ENCODE peak calls at places on chromosomes 16 and 17, in four cellular contexts. One of them, this sample, is unnamed.

GRCh38 chr17:39753514-39754160 is 15.9 kb downstream of the GRB7 start:
- DNase-seq in astrocyte of the spinal cord: no peak
- DNase-seq in GM12878: no peak
- DNase-seq in neural progenitor cell: peak
- DNase-seq in this sample: no peak

GRCh38 chr16:88678224-88678979 is 7.9 kb downstream of the SNAI3 start:
- DNase-seq in GM12878: no peak
- DNase-seq in astrocyte of the spinal cord: no peak
- DNase-seq in neural progenitor cell: no peak
- DNase-seq in this sample: no peak

GRCh38 chr16:11604783-11605563 is 18.3 kb upstream of the LITAF start:
- DNase-seq in GM12878: no peak
- DNase-seq in neural progenitor cell: no peak
- DNase-seq in astrocyte of the spinal cord: no peak
- DNase-seq in this sample: no peak

GRCh38 chr16:81313731-81314602 is 795 bp upstream of the GAN start:
- DNase-seq in GM12878: no peak
- DNase-seq in astrocyte of the spinal cord: no peak
- DNase-seq in neural progenitor cell: peak
- DNase-seq in this sample: no peak

GRCh38 chr16:67013823-67014640 is 14.9 kb upstream of the CBFB start:
- DNase-seq in neural progenitor cell: peak
- DNase-seq in GM12878: no peak
- DNase-seq in astrocyte of the spinal cord: peak
- DNase-seq in this sample: no peak

GRCh38 chr17:41937970-41938851 is 7.8 kb downstream of the ODAD4 start:
- DNase-seq in astrocyte of the spinal cord: no peak
- DNase-seq in GM12878: no peak
- DNase-seq in neural progenitor cell: no peak
- DNase-seq in this sample: no peak

GRCh38 chr17:2631211-2631610 is 37.8 kb downstream of the PAFAH1B1 start:
- DNase-seq in GM12878: no peak
- DNase-seq in neural progenitor cell: peak
- DNase-seq in astrocyte of the spinal cord: no peak
- DNase-seq in this sample: no peak

GRCh38 chr16:1559446-1559975 is 26.0 kb downstream of the TMEM204 start:
- DNase-seq in astrocyte of the spinal cord: no peak
- DNase-seq in GM12878: no peak
- DNase-seq in neural progenitor cell: no peak
- DNase-seq in this sample: no peak

DNA sequence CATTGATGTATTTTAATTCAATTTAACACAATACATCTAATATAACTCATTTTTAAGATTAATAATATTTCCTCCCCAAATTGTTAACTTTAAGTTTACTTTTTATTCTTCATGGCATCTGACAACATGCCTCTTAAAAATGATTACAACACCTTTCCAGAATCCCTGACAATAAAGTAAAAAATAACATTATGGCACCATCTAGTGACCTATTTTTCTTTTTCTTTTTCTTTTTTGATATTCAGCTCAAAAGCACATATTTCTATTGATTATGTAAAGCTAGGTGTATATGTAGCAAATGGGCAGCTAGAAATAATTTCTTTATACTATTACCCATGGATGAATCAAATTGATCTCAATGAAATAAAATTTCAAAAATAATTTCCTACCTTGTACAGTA is 834.3 kb upstream of the CDH8 start:
- DNase-seq in GM12878: no peak
- DNase-seq in astrocyte of the spinal cord: no peak
- DNase-seq in neural progenitor cell: no peak
- DNase-seq in this sample: no peak
- TF ChIP-seq CTCF in GM12878: no peak
- TF ChIP-seq CTCF in astrocyte of the spinal cord: no peak
- TF ChIP-seq CTCF in neural progenitor cell: peak
- TF ChIP-seq CTCF in this sample: no peak

DNA sequence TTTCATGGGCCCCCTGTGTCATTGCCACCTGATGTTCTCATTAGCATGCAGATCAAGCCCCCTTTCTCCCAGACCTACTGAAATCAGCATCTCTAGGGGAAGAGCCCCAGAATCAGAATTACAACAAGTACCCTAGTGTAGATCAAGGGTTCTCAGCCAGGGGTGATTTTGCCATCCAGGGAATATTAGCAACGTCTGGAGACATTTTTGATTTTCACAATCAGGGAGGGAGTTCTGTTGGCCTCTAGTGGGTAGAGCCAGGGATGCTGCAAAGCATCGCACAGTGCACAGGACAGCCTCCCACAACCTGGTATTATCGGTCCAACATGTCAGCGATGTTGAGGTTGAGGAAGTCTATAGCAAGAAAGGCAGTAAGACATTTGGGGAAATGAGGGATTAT is 7.3 kb downstream of the AMZ2 start:
- DNase-seq in GM12878: no peak
- DNase-seq in neural progenitor cell: no peak
- DNase-seq in astrocyte of the spinal cord: no peak
- DNase-seq in this sample: no peak
- H3K4me3 ChIP-seq in GM12878: no peak
- H3K4me3 ChIP-seq in neural progenitor cell: no peak
- H3K4me3 ChIP-seq in astrocyte of the spinal cord: no peak
- H3K4me3 ChIP-seq in this sample: no peak

GRCh38 chr17:63497708-63498483 is 21.0 kb downstream of the ACE start:
- DNase-seq in neural progenitor cell: peak
- DNase-seq in astrocyte of the spinal cord: no peak
- DNase-seq in GM12878: no peak
- DNase-seq in this sample: no peak
- TF ChIP-seq CTCF in neural progenitor cell: peak
- TF ChIP-seq CTCF in astrocyte of the spinal cord: no peak
- TF ChIP-seq CTCF in GM12878: no peak
- TF ChIP-seq CTCF in this sample: peak

DNA sequence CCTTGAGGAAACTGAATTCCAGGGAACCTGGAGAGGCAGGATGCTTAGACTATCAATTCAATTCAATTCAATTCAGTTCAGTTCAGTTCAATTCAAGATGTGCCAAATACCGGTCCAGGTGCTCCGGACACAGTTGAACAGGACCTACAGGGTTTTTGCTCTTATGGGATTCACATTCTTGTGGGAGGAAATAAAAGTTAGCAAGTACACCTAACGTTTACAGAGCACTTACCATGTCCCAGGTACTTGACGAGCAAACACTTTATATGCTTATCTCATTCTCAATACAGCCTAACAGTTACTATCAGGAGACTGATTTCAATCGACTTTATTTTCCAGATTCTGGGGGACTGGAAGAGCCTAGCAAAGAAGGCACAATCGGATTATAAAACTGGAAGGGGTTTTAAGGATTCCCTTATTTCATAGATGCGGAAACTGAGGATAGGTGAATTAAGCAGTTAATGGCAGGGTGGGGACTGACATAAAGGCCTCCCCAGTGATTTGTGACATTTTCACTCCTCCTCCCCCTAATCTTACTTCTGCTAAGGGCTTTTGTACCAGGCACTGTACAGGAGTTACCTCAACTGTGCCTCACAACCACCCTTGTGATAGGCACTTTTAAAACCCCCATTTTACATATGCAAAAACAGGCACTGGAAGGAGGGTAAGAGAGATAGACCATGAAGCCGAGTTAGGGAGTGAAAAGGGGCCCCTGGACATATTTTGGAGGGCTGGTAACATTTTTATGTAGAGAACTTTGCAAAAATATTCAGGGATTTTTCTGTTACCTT is 666 bp upstream of the GDE1 start:
- DNase-seq in neural progenitor cell: no peak
- DNase-seq in astrocyte of the spinal cord: no peak
- DNase-seq in GM12878: no peak
- DNase-seq in this sample: no peak
- H3K4me3 ChIP-seq in neural progenitor cell: peak
- H3K4me3 ChIP-seq in astrocyte of the spinal cord: no peak
- H3K4me3 ChIP-seq in GM12878: peak
- H3K4me3 ChIP-seq in this sample: peak

GRCh38 chr16:84117482-84117843 is 721 bp upstream of the MBTPS1 start:
- DNase-seq in GM12878: no peak
- DNase-seq in neural progenitor cell: peak
- DNase-seq in astrocyte of the spinal cord: peak
- DNase-seq in this sample: no peak

GRCh38 chr16:84116720-84117481 is at the start of gene MBTPS1:
- DNase-seq in astrocyte of the spinal cord: peak
- DNase-seq in neural progenitor cell: peak
- DNase-seq in GM12878: peak
- DNase-seq in this sample: peak

GRCh38 chr16:84119368-84119767 is 2.6 kb upstream of the MBTPS1 start:
- DNase-seq in GM12878: no peak
- DNase-seq in astrocyte of the spinal cord: no peak
- DNase-seq in neural progenitor cell: no peak
- DNase-seq in this sample: no peak

GRCh38 chr16:84120023-84120422 is 3.3 kb upstream of the MBTPS1 start:
- DNase-seq in astrocyte of the spinal cord: no peak
- DNase-seq in neural progenitor cell: no peak
- DNase-seq in GM12878: no peak
- DNase-seq in this sample: no peak

GRCh38 chr16:84115919-84116719 is 623 bp downstream of the MBTPS1 start:
- DNase-seq in neural progenitor cell: no peak
- DNase-seq in astrocyte of the spinal cord: peak
- DNase-seq in GM12878: no peak
- DNase-seq in this sample: no peak
- TF ChIP-seq CTCF in neural progenitor cell: peak
- TF ChIP-seq CTCF in astrocyte of the spinal cord: no peak
- TF ChIP-seq CTCF in GM12878: peak
- TF ChIP-seq CTCF in this sample: peak

GRCh38 chr17:411416-412120 is 59.0 kb upstream of the RPH3AL start:
- DNase-seq in astrocyte of the spinal cord: no peak
- DNase-seq in neural progenitor cell: no peak
- DNase-seq in GM12878: no peak
- DNase-seq in this sample: no peak

GRCh38 chr17:409848-410673 is 57.5 kb upstream of the RPH3AL start:
- DNase-seq in GM12878: peak
- DNase-seq in neural progenitor cell: peak
- DNase-seq in astrocyte of the spinal cord: peak
- DNase-seq in this sample: peak

GRCh38 chr17:410674-411401 is 58.2 kb upstream of the RPH3AL start:
- DNase-seq in astrocyte of the spinal cord: peak
- DNase-seq in GM12878: no peak
- DNase-seq in neural progenitor cell: peak
- DNase-seq in this sample: no peak

GRCh38 chr17:412211-413015 is 59.8 kb upstream of the RPH3AL start:
- DNase-seq in astrocyte of the spinal cord: peak
- DNase-seq in neural progenitor cell: peak
- DNase-seq in GM12878: no peak
- DNase-seq in this sample: no peak

GRCh38 chr17:409308-409847 is 56.8 kb upstream of the RPH3AL start:
- DNase-seq in neural progenitor cell: no peak
- DNase-seq in GM12878: no peak
- DNase-seq in astrocyte of the spinal cord: no peak
- DNase-seq in this sample: no peak
- H3K4me3 ChIP-seq in neural progenitor cell: peak
- H3K4me3 ChIP-seq in GM12878: peak
- H3K4me3 ChIP-seq in astrocyte of the spinal cord: peak
- H3K4me3 ChIP-seq in this sample: peak

DNA sequence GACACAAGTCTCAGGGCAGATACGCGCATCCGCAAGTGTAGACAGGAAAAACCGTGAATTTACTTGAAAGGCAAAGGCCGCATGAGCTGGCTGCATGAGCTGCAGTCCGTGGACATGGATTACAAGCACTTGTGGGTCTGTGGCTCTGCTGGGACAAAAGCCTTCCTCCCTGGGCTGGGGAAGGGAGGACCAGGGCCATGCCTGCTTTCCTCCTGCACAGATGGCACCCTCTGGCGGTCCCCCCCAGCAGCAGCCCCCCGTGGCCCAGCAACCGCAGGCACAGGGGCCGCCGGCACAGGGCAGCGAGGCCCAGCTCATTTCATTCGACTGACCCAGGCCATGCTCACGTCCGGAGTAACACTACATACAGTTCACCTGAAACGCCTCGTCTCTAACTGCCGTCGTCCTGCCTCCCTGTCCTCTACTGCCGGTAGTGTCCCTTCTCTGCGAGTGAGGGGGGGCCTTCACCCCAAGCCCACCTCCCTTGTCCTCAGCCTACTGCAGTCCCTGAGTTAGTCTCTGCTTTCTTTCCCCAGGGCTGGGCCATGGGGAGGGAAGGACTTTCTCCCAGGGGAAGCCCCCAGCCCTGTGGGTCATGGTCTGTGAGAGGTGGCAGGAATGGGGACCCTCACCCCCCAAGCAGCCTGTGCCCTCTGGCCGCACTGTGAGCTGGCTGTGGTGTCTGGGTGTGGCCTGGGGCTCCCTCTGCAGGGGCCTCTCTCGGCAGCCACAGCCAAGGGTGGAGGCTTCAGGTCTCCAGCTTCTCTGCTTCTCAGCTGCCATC is 1.7 kb upstream of the MRPL12 start:
- DNase-seq in neural progenitor cell: no peak
- DNase-seq in astrocyte of the spinal cord: no peak
- DNase-seq in GM12878: no peak
- DNase-seq in this sample: no peak
- TF ChIP-seq CTCF in neural progenitor cell: no peak
- TF ChIP-seq CTCF in astrocyte of the spinal cord: no peak
- TF ChIP-seq CTCF in GM12878: peak
- TF ChIP-seq CTCF in this sample: no peak

GRCh38 chr17:18362509-18363020 is 785 bp downstream of the SHMT1 start:
- DNase-seq in neural progenitor cell: peak
- DNase-seq in astrocyte of the spinal cord: peak
- DNase-seq in GM12878: no peak
- DNase-seq in this sample: no peak

GRCh38 chr17:18360518-18360917 is 2.8 kb downstream of the SHMT1 start:
- DNase-seq in astrocyte of the spinal cord: no peak
- DNase-seq in GM12878: no peak
- DNase-seq in neural progenitor cell: no peak
- DNase-seq in this sample: no peak

GRCh38 chr17:18361837-18362380 is 1.4 kb downstream of the SHMT1 start:
- DNase-seq in GM12878: no peak
- DNase-seq in neural progenitor cell: no peak
- DNase-seq in astrocyte of the spinal cord: no peak
- DNase-seq in this sample: no peak

GRCh38 chr17:18363021-18363941 is at the start of gene SHMT1:
- DNase-seq in GM12878: peak
- DNase-seq in astrocyte of the spinal cord: peak
- DNase-seq in neural progenitor cell: peak
- DNase-seq in this sample: peak

GRCh38 chr17:18364166-18364565 is 816 bp upstream of the SHMT1 start:
- DNase-seq in neural progenitor cell: no peak
- DNase-seq in GM12878: no peak
- DNase-seq in astrocyte of the spinal cord: no peak
- DNase-seq in this sample: no peak
- H3K4me3 ChIP-seq in neural progenitor cell: no peak
- H3K4me3 ChIP-seq in GM12878: no peak
- H3K4me3 ChIP-seq in astrocyte of the spinal cord: no peak
- H3K4me3 ChIP-seq in this sample: no peak